ENCODE peak calls at places on chromosomes 12 and 14, in six cellular contexts. P, M, Q, W, X and F are unnamed samples.

GRCh38 chr14:94897092-94897491 is 127.2 kb upstream of the GSC start:
- DNase-seq in P (no peak), M (no peak), Q (no peak), W (no peak), X (no peak), F (no peak)

GRCh38 chr12:47078733-47079364 is 572 bp upstream of the PCED1B start:
- DNase-seq in P (peak), M (no peak), Q (peak), W (no peak), X (peak), F (peak)

GRCh38 chr14:31106768-31107167 is 80.6 kb upstream of the STRN3 start:
- DNase-seq in P (no peak), M (no peak), Q (no peak), W (no peak), X (no peak), F (no peak)

GRCh38 chr12:104669851-104670337 is 213.1 kb downstream of the CHST11 start:
- DNase-seq in P (no peak), M (peak), Q (no peak), W (no peak), X (no peak), F (peak)

GRCh38 chr12:47995976-47996375 is 8.3 kb downstream of the COL2A1 start:
- DNase-seq in P (no peak), M (no peak), Q (peak), W (no peak), X (no peak), F (no peak)

GRCh38 chr14:96582641-96582980 is 80.4 kb downstream of the PAPOLA start:
- DNase-seq in P (no peak), M (no peak), Q (no peak), W (no peak), X (no peak), F (no peak)

GRCh38 chr12:51953011-51953568 is 1.6 kb downstream of the ACVR1B start:
- DNase-seq in P (no peak), M (no peak), Q (no peak), W (peak), X (peak), F (no peak)

GRCh38 chr12:78209851-78210493 is 379.3 kb downstream of the NAV3 start:
- DNase-seq in P (no peak), M (no peak), Q (no peak), W (peak), X (no peak), F (no peak)

GRCh38 chr12:51450333-51450732 is 25.7 kb downstream of the SLC4A8 start:
- DNase-seq in P (no peak), M (no peak), Q (peak), W (no peak), X (no peak), F (no peak)

GRCh38 chr14:33191855-33192254 is 253.2 kb downstream of the NPAS3 start:
- DNase-seq in P (no peak), M (no peak), Q (no peak), W (no peak), X (no peak), F (no peak)

GRCh38 chr12:14910090-14910915 is 24.6 kb upstream of the MGP start:
- DNase-seq in P (no peak), M (no peak), Q (no peak), W (no peak), X (no peak), F (no peak)

GRCh38 chr12:80041691-80042090 is 57.6 kb upstream of the OTOGL start:
- DNase-seq in P (no peak), M (no peak), Q (no peak), W (no peak), X (no peak), F (no peak)

GRCh38 chr12:7042847-7043246 is 17.7 kb upstream of the C1S start:
- DNase-seq in P (peak), M (no peak), Q (no peak), W (no peak), X (peak), F (no peak)

GRCh38 chr14:52091913-52092312 is 23.1 kb upstream of the NID2 start:
- DNase-seq in P (no peak), M (no peak), Q (no peak), W (no peak), X (no peak), F (no peak)

GRCh38 chr12:105485321-105485910 is 154.9 kb downstream of the C12orf75 start:
- DNase-seq in P (no peak), M (no peak), Q (peak), W (no peak), X (no peak), F (no peak)

GRCh38 chr12:46219892-46220655 is 48.8 kb downstream of the SLC38A1 start:
- DNase-seq in P (no peak), M (no peak), Q (peak), W (no peak), X (no peak), F (no peak)

GRCh38 chr14:103194256-103195045 is 71.2 kb downstream of the TNFAIP2 start:
- DNase-seq in P (no peak), M (no peak), Q (no peak), W (no peak), X (no peak), F (peak)

GRCh38 chr12:94099191-94099983 is 49.0 kb upstream of the PLXNC1 start:
- DNase-seq in P (no peak), M (no peak), Q (no peak), W (no peak), X (peak), F (no peak)

GRCh38 chr12:94103986-94104385 is 44.4 kb upstream of the PLXNC1 start:
- DNase-seq in P (no peak), M (no peak), Q (no peak), W (no peak), X (peak), F (no peak)

GRCh38 chr12:94101902-94102660 is 46.3 kb upstream of the PLXNC1 start:
- DNase-seq in P (peak), M (peak), Q (peak), W (peak), X (peak), F (peak)

GRCh38 chr12:94100254-94100653 is 48.1 kb upstream of the PLXNC1 start:
- DNase-seq in P (no peak), M (no peak), Q (peak), W (no peak), X (peak), F (no peak)

DNA sequence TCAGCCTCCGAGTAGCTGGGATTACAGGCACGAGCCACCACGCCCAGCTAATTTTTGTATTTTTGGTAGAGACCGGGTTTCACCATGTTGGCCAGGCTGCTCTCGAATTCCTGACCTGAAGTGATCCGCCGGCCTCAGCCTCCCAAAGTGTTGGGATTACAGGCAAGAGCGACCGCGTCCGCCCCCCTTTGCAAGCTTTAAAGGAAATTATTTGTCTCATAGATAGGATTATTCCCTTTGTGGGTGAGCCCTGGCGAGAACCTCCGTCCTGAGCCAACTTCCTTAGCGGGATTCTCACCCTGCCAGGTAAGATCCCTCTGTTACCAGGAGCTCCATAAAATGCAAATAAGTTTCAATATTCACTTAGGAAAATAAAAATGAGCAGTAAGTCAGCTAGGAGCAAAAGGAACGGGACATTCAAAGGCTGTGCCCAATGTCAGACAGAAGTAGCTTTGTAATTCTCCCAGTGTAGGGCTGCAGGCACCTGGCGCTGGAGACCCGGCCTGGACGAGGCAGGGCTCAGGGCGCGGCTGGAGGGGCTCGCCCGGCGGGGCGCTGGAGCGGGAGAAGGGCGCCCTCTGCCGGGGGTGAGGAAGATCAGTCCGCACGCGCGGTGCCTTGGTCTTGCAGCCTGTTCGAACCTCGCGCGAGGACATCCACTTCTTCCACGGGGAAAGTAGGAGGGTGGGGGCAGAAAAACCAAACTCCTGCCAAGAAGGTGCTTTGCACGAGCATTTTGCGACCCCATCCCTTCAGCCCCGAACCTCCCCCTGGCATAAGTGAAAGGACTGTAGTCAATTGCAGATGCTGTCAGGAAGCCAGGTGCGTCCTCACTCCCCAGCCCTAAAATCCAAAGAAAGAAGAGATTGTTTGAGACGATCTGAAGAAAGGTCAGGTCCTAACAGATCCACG is 47.1 kb upstream of the PLXNC1 start:
- DNase-seq in P (peak), M (no peak), Q (peak), W (peak), X (peak), F (peak)
- H3K27ac ChIP-seq in P (no peak), M (no peak), Q (no peak), W (no peak), X (no peak), F (no peak)

GRCh38 chr14:85310491-85311272 is 219.3 kb upstream of the FLRT2 start:
- DNase-seq in P (no peak), M (no peak), Q (no peak), W (no peak), X (no peak), F (no peak)

GRCh38 chr14:85313801-85314207 is 216.1 kb upstream of the FLRT2 start:
- DNase-seq in P (no peak), M (no peak), Q (no peak), W (no peak), X (no peak), F (no peak)

GRCh38 chr14:85308531-85309300 is 221.2 kb upstream of the FLRT2 start:
- DNase-seq in P (peak), M (no peak), Q (no peak), W (peak), X (no peak), F (no peak)
- H3K4me3 ChIP-seq in P (no peak), M (no peak), Q (no peak), W (peak), X (no peak), F (no peak)

GRCh38 chr14:102078344-102078743 is 8.5 kb downstream of the HSP90AA1 start:
- DNase-seq in P (no peak), M (no peak), Q (no peak), W (no peak), X (no peak), F (no peak)

GRCh38 chr14:102076793-102077759 is 9.8 kb downstream of the HSP90AA1 start:
- DNase-seq in P (no peak), M (no peak), Q (no peak), W (no peak), X (no peak), F (no peak)

GRCh38 chr14:102079700-102079979 is 7.2 kb downstream of the HSP90AA1 start:
- DNase-seq in P (no peak), M (no peak), Q (no peak), W (no peak), X (no peak), F (no peak)

GRCh38 chr14:102080183-102081080 is 6.4 kb downstream of the HSP90AA1 start:
- DNase-seq in P (no peak), M (no peak), Q (no peak), W (no peak), X (no peak), F (no peak)

GRCh38 chr14:102078840-102079699 is 7.8 kb downstream of the HSP90AA1 start:
- DNase-seq in P (no peak), M (no peak), Q (no peak), W (no peak), X (no peak), F (no peak)
- H3K27ac ChIP-seq in P (no peak), M (no peak), Q (no peak), W (no peak), X (no peak), F (no peak)

GRCh38 chr12:110606253-110606611 is 7.7 kb upstream of the TCTN1 start:
- DNase-seq in P (no peak), M (no peak), Q (no peak), W (no peak), X (no peak), F (no peak)
- H3K4me3 ChIP-seq in P (no peak), M (peak), Q (peak), W (no peak), X (no peak), F (no peak)

GRCh38 chr14:24062216-24062980 is 9.0 kb upstream of the CPNE6 start:
- DNase-seq in P (no peak), M (no peak), Q (no peak), W (no peak), X (no peak), F (no peak)

GRCh38 chr14:24059841-24060388 is 8.1 kb downstream of the CARMIL3 start:
- DNase-seq in P (no peak), M (no peak), Q (no peak), W (no peak), X (no peak), F (no peak)

GRCh38 chr14:24058951-24059475 is 7.2 kb downstream of the CARMIL3 start:
- DNase-seq in P (peak), M (no peak), Q (no peak), W (peak), X (no peak), F (no peak)

GRCh38 chr14:24060984-24061913 is 9.4 kb downstream of the CARMIL3 start:
- DNase-seq in P (no peak), M (no peak), Q (no peak), W (no peak), X (peak), F (no peak)

GRCh38 chr14:24060443-24060842 is 8.6 kb downstream of the CARMIL3 start:
- DNase-seq in P (no peak), M (no peak), Q (no peak), W (no peak), X (no peak), F (no peak)
- H3K27ac ChIP-seq in P (no peak), M (no peak), Q (no peak), W (no peak), X (no peak), F (no peak)

GRCh38 chr12:11545438-11546330 is 103.8 kb upstream of the ETV6 start:
- DNase-seq in P (peak), M (peak), Q (no peak), W (no peak), X (peak), F (no peak)
- H3K4me3 ChIP-seq in P (no peak), M (peak), Q (no peak), W (no peak), X (no peak), F (no peak)

GRCh38 chr12:26863515-26863914 is 30.5 kb upstream of the ITPR2 start:
- DNase-seq in P (no peak), M (no peak), Q (no peak), W (peak), X (no peak), F (no peak)

GRCh38 chr12:26867084-26867483 is 34.1 kb upstream of the ITPR2 start:
- DNase-seq in P (no peak), M (peak), Q (no peak), W (no peak), X (no peak), F (no peak)

GRCh38 chr12:26857465-26858176 is 24.6 kb upstream of the ITPR2 start:
- DNase-seq in P (no peak), M (no peak), Q (no peak), W (no peak), X (peak), F (no peak)

DNA sequence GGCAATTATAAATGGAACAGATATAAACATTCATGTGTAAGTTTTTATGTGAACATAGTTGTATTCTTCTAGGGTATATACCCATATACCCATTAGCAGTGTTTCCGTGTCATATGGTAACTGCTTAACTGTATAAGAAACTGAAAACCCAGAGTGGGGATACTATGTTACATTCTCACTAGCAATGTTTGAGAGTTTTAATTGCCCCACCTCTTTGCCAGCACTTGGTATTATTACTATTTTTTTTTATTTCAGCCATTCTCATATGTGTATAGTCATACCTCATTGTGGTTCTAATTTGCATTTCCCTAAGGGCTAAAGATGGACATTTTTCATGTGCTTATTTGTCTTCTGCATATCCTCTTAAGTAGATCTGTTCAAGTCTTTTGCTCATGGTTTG is 28.7 kb upstream of the ITPR2 start:
- DNase-seq in P (no peak), M (no peak), Q (no peak), W (no peak), X (no peak), F (no peak)
- H3K27ac ChIP-seq in P (no peak), M (no peak), Q (no peak), W (no peak), X (no peak), F (no peak)

GRCh38 chr14:21226467-21226866 is 42.8 kb downstream of the HNRNPC start:
- DNase-seq in P (no peak), M (no peak), Q (no peak), W (no peak), X (no peak), F (no peak)

GRCh38 chr14:21215879-21216251 is 53.4 kb downstream of the HNRNPC start:
- DNase-seq in P (no peak), M (no peak), Q (no peak), W (no peak), X (no peak), F (no peak)

GRCh38 chr14:21219120-21219519 is 50.1 kb downstream of the HNRNPC start:
- DNase-seq in P (no peak), M (no peak), Q (no peak), W (no peak), X (no peak), F (no peak)

GRCh38 chr14:21219561-21220111 is 49.6 kb downstream of the HNRNPC start:
- DNase-seq in P (no peak), M (no peak), Q (no peak), W (no peak), X (no peak), F (no peak)

GRCh38 chr14:21220874-21221477 is 48.3 kb downstream of the HNRNPC start:
- DNase-seq in P (no peak), M (no peak), Q (no peak), W (no peak), X (no peak), F (no peak)
- H3K4me3 ChIP-seq in P (no peak), M (no peak), Q (no peak), W (no peak), X (no peak), F (no peak)

GRCh38 chr12:1216560-1216959 is 225.5 kb downstream of the ERC1 start:
- DNase-seq in P (no peak), M (no peak), Q (no peak), W (no peak), X (no peak), F (no peak)
- H3K27ac ChIP-seq in P (peak), M (no peak), Q (no peak), W (no peak), X (no peak), F (no peak)